ENCODE peak calls at places on chromosomes 13 and 19, in nine cellular contexts. X is nucleus accumbens, C is RWPE1, G is T-helper 1 cell, L is amygdala, T is AG09319, R is M059J, M is C1 segment of cervical spinal cord, U is NCI-H1092. A is an unnamed sample.
A peak's percentile ranks its signal among the peaks of the same experiment; 100 is the strongest.

GRCh38 chr19:41548954-41549688 is 26.8 kb upstream of the CEACAM21 start:
- DNase-seq in X (no peak), C (no peak), G (peak; percentile 44), L (no peak), T (no peak), R (no peak), M (no peak), U (no peak), A (no peak)

GRCh38 chr19:6066661-6067646 is 43.3 kb downstream of the RFX2 start:
- DNase-seq in X (peak; percentile 75), C (peak; percentile 85), G (no peak), L (peak; percentile 78), T (peak; percentile 96), R (peak; percentile 98), M (no peak), U (peak; percentile 98), A (peak; percentile 89)

GRCh38 chr13:98798849-98799645 is 46.6 kb upstream of the SLC15A1 start:
- DNase-seq in X (no peak), C (no peak), G (no peak), L (no peak), T (peak; percentile 91), R (no peak), M (no peak), U (no peak), A (no peak)

GRCh38 chr19:46841458-46842083 is 9.1 kb downstream of the AP2S1 start:
- DNase-seq in X (no peak), C (no peak), G (no peak), L (no peak), T (no peak), R (peak; percentile 88), M (no peak), U (no peak), A (no peak)

GRCh38 chr13:26968431-26969335 is 202.9 kb downstream of the USP12 start:
- DNase-seq in X (no peak), C (no peak), G (no peak), L (no peak), T (no peak), R (peak; percentile 83), M (no peak), U (no peak), A (peak; percentile 95)

GRCh38 chr19:51887522-51888498 is at the start of gene ZNF577:
- DNase-seq in X (peak; percentile 95), C (peak; percentile 90), G (peak; percentile 52), L (peak; percentile 90), T (peak; percentile 74), R (peak; percentile 81), M (peak; percentile 76), U (no peak), A (peak; percentile 92)

GRCh38 chr13:106867249-106867648 is 299.3 kb upstream of the ARGLU1 start:
- DNase-seq in X (peak; percentile 8), C (no peak), G (no peak), L (peak; percentile 24), T (no peak), R (no peak), M (no peak), U (no peak), A (no peak)

GRCh38 chr13:66415444-66415843 is 814.7 kb downstream of the PCDH9 start:
- DNase-seq in X (no peak), C (no peak), G (no peak), L (no peak), T (no peak), R (no peak), M (no peak), U (no peak), A (no peak)

GRCh38 chr19:46349311-46349993 is 2.6 kb downstream of the PPP5C start:
- DNase-seq in X (no peak), C (no peak), G (no peak), L (no peak), T (no peak), R (no peak), M (no peak), U (no peak), A (no peak)

GRCh38 chr13:27924529-27925141 is 4.8 kb downstream of the PDX1 start:
- DNase-seq in X (no peak), C (no peak), G (no peak), L (no peak), T (no peak), R (no peak), M (no peak), U (no peak), A (no peak)

GRCh38 chr19:19381007-19381926 is 24.2 kb upstream of the GATAD2A start:
- DNase-seq in X (no peak), C (no peak), G (no peak), L (no peak), T (no peak), R (no peak), M (no peak), U (no peak), A (no peak)

GRCh38 chr13:24505256-24505655 is 7.3 kb downstream of the PARP4 start:
- DNase-seq in X (no peak), C (no peak), G (no peak), L (no peak), T (no peak), R (peak; percentile 31), M (no peak), U (no peak), A (no peak)

GRCh38 chr19:45824041-45824471 is 8.9 kb upstream of the RSPH6A start:
- DNase-seq in X (peak; percentile 24), C (peak; percentile 55), G (no peak), L (peak; percentile 37), T (no peak), R (no peak), M (no peak), U (peak; percentile 46), A (no peak)

GRCh38 chr13:76016799-76017198 is 380.7 kb downstream of the LMO7 start:
- DNase-seq in X (no peak), C (no peak), G (no peak), L (no peak), T (no peak), R (peak; percentile 40), M (no peak), U (no peak), A (peak; percentile 27)

GRCh38 chr19:21603431-21604153 is 98.2 kb downstream of the ZNF429 start:
- DNase-seq in X (no peak), C (no peak), G (no peak), L (no peak), T (no peak), R (peak; percentile 5), M (no peak), U (no peak), A (no peak)

GRCh38 chr13:113655358-113656014 is 2.5 kb downstream of the ATP4B start:
- DNase-seq in X (no peak), C (no peak), G (no peak), L (no peak), T (no peak), R (no peak), M (no peak), U (no peak), A (no peak)

GRCh38 chr19:39203372-39204341 is at the start of gene SYCN:
- DNase-seq in X (no peak), C (no peak), G (no peak), L (no peak), T (no peak), R (no peak), M (no peak), U (no peak), A (no peak)

GRCh38 chr13:106401081-106401480 is 134.4 kb downstream of the EFNB2 start:
- DNase-seq in X (no peak), C (no peak), G (no peak), L (no peak), T (no peak), R (no peak), M (no peak), U (no peak), A (no peak)